ENCODE peak calls at places on chromosomes 2 and 18, in four cellular contexts. Q is A549, L is K562, N is IMR-90. S is an unnamed sample.

GRCh38 chr2:101699191-101699938 is 1.9 kb downstream of the MAP4K4 start:
- DNase-seq in Q (no peak), L (no peak), N (no peak), S (no peak)

GRCh38 chr18:48902856-48903601 is 47.7 kb downstream of the SMAD7 start:
- DNase-seq in Q (no peak), L (peak; percentile 30), N (peak; percentile 34), S (no peak)

GRCh38 chr2:177056540-177056939 is 156.1 kb upstream of the HNRNPA3 start:
- DNase-seq in Q (peak; percentile 5), L (no peak), N (no peak), S (no peak)

GRCh38 chr18:71431171-71431570 is 1113.0 kb downstream of the CBLN2 start:
- DNase-seq in Q (no peak), L (no peak), N (no peak), S (no peak)

GRCh38 chr2:37829202-37829601 is 95.9 kb upstream of the RMDN2 start:
- DNase-seq in Q (no peak), L (no peak), N (peak; percentile 98), S (no peak)

GRCh38 chr2:144477943-144478283 is 42.0 kb downstream of the ZEB2 start:
- DNase-seq in Q (no peak), L (no peak), N (peak; percentile 43), S (no peak)

GRCh38 chr2:33322099-33322498 is 154.3 kb upstream of the RASGRP3 start:
- DNase-seq in Q (no peak), L (no peak), N (peak; percentile 80), S (no peak)

GRCh38 chr18:60022671-60023276 is 123.0 kb downstream of the PMAIP1 start:
- DNase-seq in Q (no peak), L (no peak), N (peak; percentile 43), S (no peak)

GRCh38 chr2:160516547-160517365 is 23.1 kb upstream of the RBMS1 start:
- DNase-seq in Q (no peak), L (no peak), N (peak; percentile 38), S (no peak)

GRCh38 chr18:46053368-46054095 is 18.5 kb downstream of the PSTPIP2 start:
- DNase-seq in Q (no peak), L (no peak), N (peak; percentile 68), S (no peak)

DNA sequence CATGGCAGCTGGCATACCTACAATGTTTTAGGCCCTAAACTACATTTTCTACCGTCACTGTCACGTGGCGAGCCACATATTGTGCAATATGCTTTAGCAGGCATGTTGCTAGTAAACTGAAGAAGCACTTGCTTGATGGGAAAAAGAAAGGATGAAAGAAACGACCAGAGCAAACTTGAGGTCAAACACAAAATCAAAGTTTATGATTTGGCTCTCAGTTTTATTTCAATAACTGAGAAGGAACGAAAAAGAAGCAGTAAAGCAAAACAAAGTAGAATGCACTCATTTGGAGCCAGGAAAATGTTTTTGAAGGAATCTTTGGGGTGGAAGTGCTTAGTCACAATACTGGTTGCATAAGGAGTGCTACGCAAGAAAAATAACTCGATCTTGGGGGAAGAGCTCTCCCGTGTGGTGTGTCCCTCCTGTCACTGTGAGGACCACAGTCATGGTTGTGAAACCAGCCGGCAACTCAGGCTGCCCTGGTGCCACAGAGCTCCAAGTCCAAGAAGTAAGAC is 349.8 kb downstream of the RBM43 start:
- DNase-seq in Q (peak; percentile 70), L (no peak), N (peak; percentile 95), S (no peak)
- TF ChIP-seq CEBPB in Q (peak; percentile 86), L (peak; percentile 83), N (peak; percentile 99), S (peak; percentile 84)

GRCh38 chr2:229127471-229127870 is 143.6 kb downstream of the PID1 start:
- DNase-seq in Q (no peak), L (no peak), N (no peak), S (no peak)
- TF ChIP-seq CEBPB in Q (no peak), L (no peak), N (no peak), S (no peak)

GRCh38 chr18:75100832-75101630 is 107.9 kb downstream of the PTGR3 start:
- DNase-seq in Q (no peak), L (no peak), N (no peak), S (no peak)

GRCh38 chr18:75101916-75102315 is 107.0 kb downstream of the PTGR3 start:
- DNase-seq in Q (no peak), L (no peak), N (no peak), S (no peak)

DNA sequence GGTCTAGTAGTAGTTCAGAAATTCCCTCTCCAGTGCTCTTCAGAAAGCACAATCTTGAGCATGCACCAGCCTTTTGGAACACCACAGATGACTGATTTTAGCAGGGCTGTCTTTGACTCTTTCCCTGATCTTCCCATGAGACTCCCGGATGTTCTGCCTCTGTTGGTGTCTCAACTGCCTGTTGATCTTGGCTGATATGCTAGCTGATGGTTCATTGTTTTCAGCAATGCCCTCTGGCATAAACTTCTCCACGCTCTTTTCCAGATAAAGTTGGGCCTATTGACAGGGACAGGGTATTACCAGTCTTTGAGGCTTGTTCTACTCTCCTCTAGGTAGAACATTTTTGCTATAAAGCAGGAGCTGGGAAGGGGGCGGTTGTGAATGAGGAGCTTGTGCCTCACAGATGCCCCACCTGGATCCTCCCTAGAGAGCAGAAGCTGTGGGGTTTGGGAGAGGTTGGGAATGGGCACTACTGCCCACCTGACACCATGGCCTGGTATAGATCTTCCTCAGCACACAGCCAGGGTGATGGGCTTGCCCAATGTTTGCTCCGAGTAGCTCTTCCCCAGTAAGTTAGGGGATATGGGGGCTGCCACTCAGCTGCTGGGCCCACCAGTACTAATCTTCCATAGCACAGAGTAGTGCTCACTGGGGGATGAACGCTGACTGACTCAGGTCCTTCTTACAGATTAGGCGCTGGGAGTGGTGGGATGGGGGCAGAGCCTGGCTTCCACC is 111.3 kb downstream of the PTGR3 start:
- DNase-seq in Q (no peak), L (no peak), N (no peak), S (peak; percentile 19)
- TF ChIP-seq CEBPB in Q (no peak), L (no peak), N (no peak), S (no peak)

GRCh38 chr2:3430211-3430610 is 50.7 kb downstream of the TRAPPC12 start:
- DNase-seq in Q (no peak), L (no peak), N (peak; percentile 28), S (no peak)

GRCh38 chr2:3426615-3427014 is 47.1 kb downstream of the TRAPPC12 start:
- DNase-seq in Q (no peak), L (no peak), N (no peak), S (no peak)

GRCh38 chr2:3427272-3427671 is 47.8 kb downstream of the TRAPPC12 start:
- DNase-seq in Q (no peak), L (no peak), N (no peak), S (no peak)

GRCh38 chr2:3429068-3429610 is 49.6 kb downstream of the TRAPPC12 start:
- DNase-seq in Q (no peak), L (no peak), N (no peak), S (no peak)

DNA sequence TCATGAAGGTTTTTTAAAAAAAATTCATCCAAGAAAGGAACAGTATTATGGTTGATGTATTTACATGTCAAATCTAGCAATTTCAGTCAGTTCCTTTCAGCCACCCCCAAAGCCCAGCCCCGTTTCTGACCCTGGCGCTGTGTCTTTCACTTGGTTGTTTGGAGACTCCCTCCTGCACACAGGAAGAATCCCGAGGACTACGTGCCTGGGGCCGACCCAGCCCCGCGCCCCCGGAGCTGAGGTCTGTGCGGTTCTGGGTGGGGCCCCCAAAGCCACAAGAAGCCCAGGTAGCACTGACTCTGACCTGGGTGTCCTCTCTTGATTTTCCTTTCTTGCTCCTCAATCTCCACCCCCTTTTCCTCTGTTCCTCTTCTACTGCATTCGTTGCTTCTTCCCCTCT is 49.1 kb downstream of the TRAPPC12 start:
- DNase-seq in Q (no peak), L (no peak), N (no peak), S (no peak)
- TF ChIP-seq CEBPB in Q (no peak), L (no peak), N (no peak), S (no peak)

GRCh38 chr2:187541086-187542085 is 12.8 kb downstream of the TFPI start:
- DNase-seq in Q (peak; percentile 96), L (no peak), N (peak; percentile 94), S (no peak)
- TF ChIP-seq CEBPB in Q (peak; percentile 84), L (no peak), N (peak; percentile 56), S (no peak)

GRCh38 chr2:241943209-241943850 is 73.8 kb downstream of the RTP5 start:
- DNase-seq in Q (no peak), L (no peak), N (no peak), S (no peak)

GRCh38 chr2:241942416-241943208 is 73.1 kb downstream of the RTP5 start:
- DNase-seq in Q (no peak), L (no peak), N (no peak), S (no peak)

GRCh38 chr2:241945311-241945710 is 75.8 kb downstream of the RTP5 start:
- DNase-seq in Q (no peak), L (no peak), N (no peak), S (no peak)

GRCh38 chr2:241944821-241945220 is 75.3 kb downstream of the RTP5 start:
- DNase-seq in Q (no peak), L (no peak), N (no peak), S (no peak)

DNA sequence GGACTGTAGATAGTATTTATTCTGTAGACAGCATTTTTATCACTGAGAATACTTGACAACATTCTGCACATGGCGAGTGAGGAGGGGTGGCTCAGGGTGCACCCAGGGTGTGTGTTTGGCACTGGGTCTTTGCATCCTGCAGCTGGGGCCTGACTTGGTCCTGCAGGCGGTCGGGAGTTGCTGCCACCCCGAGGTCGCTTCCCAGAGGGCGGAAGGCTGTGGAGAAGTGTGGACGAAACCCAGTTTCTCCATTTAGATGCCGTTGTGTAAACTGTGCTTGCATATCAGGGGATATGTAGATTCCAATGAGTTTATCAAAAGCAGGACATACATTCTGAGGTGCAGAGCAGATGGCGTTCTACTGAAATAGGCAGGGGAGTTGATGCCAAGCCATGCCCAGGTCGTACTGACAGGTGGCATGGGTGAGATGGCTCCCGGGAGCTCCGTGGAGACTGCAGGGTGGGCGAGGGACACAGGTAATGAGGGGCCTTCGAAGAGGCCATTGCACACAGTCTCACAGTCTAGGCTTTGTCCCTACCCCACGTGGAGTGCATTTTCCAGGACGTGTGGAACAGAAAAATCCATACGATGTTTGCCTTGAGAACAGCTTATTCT is 74.5 kb downstream of the RTP5 start:
- DNase-seq in Q (no peak), L (no peak), N (no peak), S (no peak)
- TF ChIP-seq CEBPB in Q (no peak), L (no peak), N (no peak), S (no peak)

S was measured in H1.